ENCODE peak calls at places on chromosomes 3 and 15, in four cellular contexts. N, D, U and W are unnamed samples.
A peak's percentile ranks its signal among the peaks of the same experiment; 100 is the strongest.

GRCh38 chr3:190826018-190826417 is 36.5 kb downstream of the GMNC start:
- DNase-seq in N (no peak), U (no peak), D (no peak), W (no peak)

GRCh38 chr15:99424978-99425665 is 140.7 kb upstream of the MEF2A start:
- DNase-seq in N (no peak), U (peak; percentile 54), D (no peak), W (no peak)

GRCh38 chr3:105527538-105527937 is 160.8 kb downstream of the ALCAM start:
- DNase-seq in D (no peak), U (no peak), N (no peak), W (no peak)

GRCh38 chr15:74461847-74462511 is 1.0 kb upstream of the UBL7 start:
- DNase-seq in U (no peak), N (no peak), D (no peak), W (no peak)

GRCh38 chr3:43894176-43895049 is 203.7 kb downstream of the ABHD5 start:
- DNase-seq in D (peak; percentile 75), N (peak; percentile 71), U (no peak), W (peak; percentile 45)

GRCh38 chr3:111103807-111104206 is 32.2 kb downstream of the NECTIN3 start:
- DNase-seq in U (no peak), N (no peak), D (no peak), W (no peak)

GRCh38 chr15:73959012-73959581 is 32.8 kb downstream of the LOXL1 start:
- DNase-seq in D (no peak), N (no peak), U (no peak), W (no peak)

GRCh38 chr15:69756440-69756839 is 303.8 kb downstream of the RPLP1 start:
- DNase-seq in N (no peak), D (no peak), U (no peak), W (no peak)

GRCh38 chr15:31476866-31477265 is 150.2 kb downstream of the KLF13 start:
- DNase-seq in U (no peak), N (no peak), D (no peak), W (no peak)

GRCh38 chr15:31477301-31477700 is 150.7 kb downstream of the KLF13 start:
- DNase-seq in U (no peak), N (no peak), D (no peak), W (no peak)

GRCh38 chr15:31480356-31481058 is 153.9 kb downstream of the KLF13 start:
- DNase-seq in N (no peak), D (no peak), U (no peak), W (no peak)

GRCh38 chr15:31477851-31478250 is 151.2 kb downstream of the KLF13 start:
- DNase-seq in N (no peak), U (no peak), D (no peak), W (no peak)

GRCh38 chr15:31478781-31479221 is 152.2 kb downstream of the KLF13 start:
- DNase-seq in N (no peak), U (no peak), D (no peak), W (no peak)
- TF ChIP-seq RNF2 in N (no peak), U (no peak), D (no peak), W (no peak)

GRCh38 chr3:23308986-23309625 is 106.0 kb downstream of the UBE2E2 start:
- DNase-seq in U (no peak), D (no peak), N (no peak), W (no peak)
- TF ChIP-seq RNF2 in U (no peak), D (no peak), N (no peak), W (no peak)

GRCh38 chr3:196868297-196868661 is 559 bp downstream of the SENP5 start:
- DNase-seq in U (peak; percentile 20), N (no peak), D (no peak), W (peak; percentile 15)
- TF ChIP-seq RNF2 in U (no peak), N (no peak), D (no peak), W (no peak)

GRCh38 chr15:68634531-68634930 is 55.7 kb downstream of the CORO2B start:
- DNase-seq in U (no peak), D (no peak), N (no peak), W (no peak)
- TF ChIP-seq RNF2 in U (no peak), D (no peak), N (no peak), W (no peak)

GRCh38 chr3:168219530-168219929 is 123.8 kb upstream of the GOLIM4 start:
- DNase-seq in N (no peak), U (no peak), D (no peak), W (no peak)

GRCh38 chr3:168218600-168218999 is 122.9 kb upstream of the GOLIM4 start:
- DNase-seq in N (no peak), D (no peak), U (no peak), W (no peak)

GRCh38 chr3:168216851-168217250 is 121.1 kb upstream of the GOLIM4 start:
- DNase-seq in D (no peak), N (no peak), U (no peak), W (no peak)

GRCh38 chr3:168212664-168213255 is 117.0 kb upstream of the GOLIM4 start:
- DNase-seq in N (no peak), D (no peak), U (no peak), W (no peak)

DNA sequence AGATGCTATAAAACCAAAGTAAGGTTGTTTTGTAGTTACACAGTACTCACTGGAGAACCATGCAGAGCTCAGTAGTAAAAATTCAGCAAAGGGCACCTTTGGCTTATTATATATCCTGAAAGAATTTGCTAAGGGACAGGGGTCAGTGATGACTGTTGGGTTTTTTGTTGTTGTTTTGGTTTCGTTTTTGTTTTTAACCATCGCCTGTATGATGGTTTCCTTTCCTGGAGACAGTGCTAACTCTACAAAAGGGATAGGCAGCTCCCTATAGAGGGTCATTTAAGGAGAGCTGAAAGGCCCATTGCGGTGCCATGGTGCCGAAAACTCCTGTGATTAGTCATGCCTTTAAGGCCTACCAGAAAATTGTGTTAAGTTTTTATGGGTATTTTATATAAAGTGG is 118.2 kb upstream of the GOLIM4 start:
- DNase-seq in D (no peak), N (no peak), U (no peak), W (no peak)
- TF ChIP-seq RNF2 in D (no peak), N (no peak), U (no peak), W (no peak)

DNA sequence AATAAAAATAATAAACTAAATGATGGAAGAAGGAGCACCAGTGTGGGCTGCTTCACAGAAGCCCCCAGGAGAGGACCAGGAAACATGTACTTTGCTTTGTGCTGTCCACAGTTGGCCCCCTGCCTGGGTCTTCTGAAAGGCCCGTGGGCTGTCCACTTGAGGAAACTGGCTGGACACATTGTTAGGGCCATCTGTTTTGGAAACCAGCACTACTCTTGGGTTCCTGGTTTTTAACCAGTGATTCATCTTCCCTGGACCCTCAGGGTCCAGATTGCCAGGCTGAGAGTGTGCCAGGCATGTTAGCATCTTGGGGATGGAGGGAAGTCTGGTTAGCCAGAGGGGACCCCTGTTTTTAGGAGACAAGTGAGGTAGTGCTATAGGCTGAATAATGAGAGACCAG is 297.2 kb upstream of the C2CD4B start:
- DNase-seq in U (no peak), D (no peak), N (no peak), W (no peak)
- TF ChIP-seq RNF2 in U (no peak), D (no peak), N (no peak), W (no peak)

GRCh38 chr3:140994316-140994715 is 52.7 kb downstream of the SLC25A36 start:
- DNase-seq in U (no peak), D (no peak), N (no peak), W (no peak)
- TF ChIP-seq RNF2 in U (no peak), D (no peak), N (no peak), W (no peak)